ENCODE peak calls at places on chromosomes 4 and X, in eight cellular contexts. One of them, this sample, is unnamed.

GRCh38 chr4:168717852-168718251 is 221.0 kb downstream of the PALLD start:
- DNase-seq in pancreas: no peak
- DNase-seq in ascending aorta: no peak
- DNase-seq in NCI-H524: no peak
- DNase-seq in ELF-1: no peak
- DNase-seq in GM13976: no peak
- DNase-seq in Right ventricle myocardium inferior: no peak
- DNase-seq in T-cell: no peak
- DNase-seq in this sample: peak; percentile 42

GRCh38 chrX:45566456-45566855 is 365.8 kb upstream of the DIPK2B start:
- DNase-seq in pancreas: no peak
- DNase-seq in ascending aorta: no peak
- DNase-seq in NCI-H524: no peak
- DNase-seq in ELF-1: no peak
- DNase-seq in GM13976: no peak
- DNase-seq in Right ventricle myocardium inferior: no peak
- DNase-seq in T-cell: no peak
- DNase-seq in this sample: no peak

GRCh38 chr4:184460495-184461285 is 13.7 kb downstream of the IRF2 start:
- DNase-seq in pancreas: no peak
- DNase-seq in ascending aorta: no peak
- DNase-seq in NCI-H524: no peak
- DNase-seq in ELF-1: no peak
- DNase-seq in GM13976: no peak
- DNase-seq in Right ventricle myocardium inferior: no peak
- DNase-seq in T-cell: no peak
- DNase-seq in this sample: no peak

GRCh38 chr4:184409911-184410692 is 64.2 kb downstream of the IRF2 start:
- DNase-seq in pancreas: no peak
- DNase-seq in ascending aorta: no peak
- DNase-seq in NCI-H524: no peak
- DNase-seq in ELF-1: no peak
- DNase-seq in GM13976: no peak
- DNase-seq in Right ventricle myocardium inferior: no peak
- DNase-seq in T-cell: peak; percentile 13
- DNase-seq in this sample: no peak

GRCh38 chrX:153621949-153622598 is 23.1 kb upstream of the CCNQ start:
- DNase-seq in pancreas: no peak
- DNase-seq in ascending aorta: no peak
- DNase-seq in NCI-H524: no peak
- DNase-seq in ELF-1: no peak
- DNase-seq in GM13976: no peak
- DNase-seq in Right ventricle myocardium inferior: no peak
- DNase-seq in T-cell: no peak
- DNase-seq in this sample: no peak

GRCh38 chr4:8274772-8275241 is 5.3 kb downstream of the HTRA3 start:
- DNase-seq in pancreas: peak; percentile 35
- DNase-seq in ascending aorta: peak; percentile 92
- DNase-seq in NCI-H524: peak; percentile 98
- DNase-seq in ELF-1: peak; percentile 77
- DNase-seq in GM13976: no peak
- DNase-seq in Right ventricle myocardium inferior: peak; percentile 93
- DNase-seq in T-cell: no peak
- DNase-seq in this sample: peak; percentile 95

GRCh38 chr4:21645776-21646175 is 302.8 kb downstream of the KCNIP4 start:
- DNase-seq in pancreas: no peak
- DNase-seq in ascending aorta: no peak
- DNase-seq in NCI-H524: no peak
- DNase-seq in ELF-1: no peak
- DNase-seq in GM13976: no peak
- DNase-seq in Right ventricle myocardium inferior: no peak
- DNase-seq in T-cell: no peak
- DNase-seq in this sample: no peak

GRCh38 chr4:169941141-169941540 is 85.1 kb downstream of the MFAP3L start:
- DNase-seq in pancreas: no peak
- DNase-seq in ascending aorta: no peak
- DNase-seq in NCI-H524: no peak
- DNase-seq in ELF-1: peak; percentile 43
- DNase-seq in GM13976: no peak
- DNase-seq in Right ventricle myocardium inferior: no peak
- DNase-seq in T-cell: no peak
- DNase-seq in this sample: no peak

GRCh38 chr4:144174401-144175067 is 34.0 kb upstream of the GYPA start:
- DNase-seq in pancreas: no peak
- DNase-seq in ascending aorta: no peak
- DNase-seq in NCI-H524: peak; percentile 39
- DNase-seq in ELF-1: peak; percentile 16
- DNase-seq in GM13976: peak; percentile 49
- DNase-seq in Right ventricle myocardium inferior: no peak
- DNase-seq in T-cell: no peak
- DNase-seq in this sample: no peak

GRCh38 chr4:128709268-128709667 is 100.2 kb upstream of the JADE1 start:
- DNase-seq in pancreas: no peak
- DNase-seq in ascending aorta: no peak
- DNase-seq in NCI-H524: no peak
- DNase-seq in ELF-1: peak; percentile 40
- DNase-seq in GM13976: no peak
- DNase-seq in Right ventricle myocardium inferior: no peak
- DNase-seq in T-cell: no peak
- DNase-seq in this sample: no peak

GRCh38 chr4:174713821-174714220 is 115.2 kb downstream of the GLRA3 start:
- DNase-seq in pancreas: no peak
- DNase-seq in ascending aorta: no peak
- DNase-seq in NCI-H524: no peak
- DNase-seq in ELF-1: no peak
- DNase-seq in GM13976: no peak
- DNase-seq in Right ventricle myocardium inferior: no peak
- DNase-seq in T-cell: no peak
- DNase-seq in this sample: no peak

GRCh38 chrX:68072016-68072415 is 361.3 kb downstream of the OPHN1 start:
- DNase-seq in pancreas: no peak
- DNase-seq in ascending aorta: no peak
- DNase-seq in NCI-H524: no peak
- DNase-seq in ELF-1: no peak
- DNase-seq in GM13976: no peak
- DNase-seq in Right ventricle myocardium inferior: no peak
- DNase-seq in T-cell: no peak
- DNase-seq in this sample: no peak

GRCh38 chrX:24877854-24878650 is 137.7 kb downstream of the ARX start:
- DNase-seq in pancreas: no peak
- DNase-seq in ascending aorta: no peak
- DNase-seq in NCI-H524: no peak
- DNase-seq in ELF-1: no peak
- DNase-seq in GM13976: no peak
- DNase-seq in Right ventricle myocardium inferior: no peak
- DNase-seq in T-cell: no peak
- DNase-seq in this sample: no peak

GRCh38 chr4:128288689-128289106 is 1.1 kb upstream of the PGRMC2 start:
- DNase-seq in pancreas: peak; percentile 19
- DNase-seq in ascending aorta: no peak
- DNase-seq in NCI-H524: peak; percentile 61
- DNase-seq in ELF-1: peak; percentile 68
- DNase-seq in GM13976: no peak
- DNase-seq in Right ventricle myocardium inferior: no peak
- DNase-seq in T-cell: peak; percentile 42
- DNase-seq in this sample: no peak

GRCh38 chr4:3302786-3303444 is 10.1 kb downstream of the RGS12 start:
- DNase-seq in pancreas: peak; percentile 8
- DNase-seq in ascending aorta: peak; percentile 56
- DNase-seq in NCI-H524: no peak
- DNase-seq in ELF-1: no peak
- DNase-seq in GM13976: no peak
- DNase-seq in Right ventricle myocardium inferior: peak; percentile 50
- DNase-seq in T-cell: no peak
- DNase-seq in this sample: no peak

GRCh38 chr4:88797725-88798124 is 100.1 kb upstream of the NAP1L5 start:
- DNase-seq in pancreas: no peak
- DNase-seq in ascending aorta: no peak
- DNase-seq in NCI-H524: no peak
- DNase-seq in ELF-1: no peak
- DNase-seq in GM13976: no peak
- DNase-seq in Right ventricle myocardium inferior: no peak
- DNase-seq in T-cell: no peak
- DNase-seq in this sample: no peak

GRCh38 chrX:107678957-107679740 is 50.8 kb downstream of the PRPS1 start:
- DNase-seq in pancreas: no peak
- DNase-seq in ascending aorta: peak; percentile 90
- DNase-seq in NCI-H524: no peak
- DNase-seq in ELF-1: no peak
- DNase-seq in GM13976: no peak
- DNase-seq in Right ventricle myocardium inferior: peak; percentile 87
- DNase-seq in T-cell: peak; percentile 70
- DNase-seq in this sample: peak; percentile 90

This sample was measured in Right ventricle myocardium superior.